ENCODE peak calls at places on chromosomes 1 and 21, in seven cellular contexts. One of them, this sample, is unnamed.
A peak's percentile ranks its signal among the peaks of the same experiment; 100 is the strongest.

GRCh38 chr1:174812656-174813055 is 187.1 kb upstream of the CACYBP start:
- DNase-seq in CD8-positive, alpha-beta T cell: no peak
- DNase-seq in sigmoid colon: no peak
- DNase-seq in adrenal gland: no peak
- DNase-seq in tibial artery: no peak
- DNase-seq in endodermal cell: peak; percentile 58
- DNase-seq in left ventricle myocardium inferior: no peak
- DNase-seq in this sample: no peak

GRCh38 chr21:45200596-45201296 is 86.9 kb downstream of the POFUT2 start:
- DNase-seq in CD8-positive, alpha-beta T cell: no peak
- DNase-seq in sigmoid colon: no peak
- DNase-seq in adrenal gland: no peak
- DNase-seq in tibial artery: no peak
- DNase-seq in endodermal cell: no peak
- DNase-seq in left ventricle myocardium inferior: no peak
- DNase-seq in this sample: no peak

GRCh38 chr1:109984190-109984455 is 442 bp upstream of the AHCYL1 start:
- DNase-seq in CD8-positive, alpha-beta T cell: no peak
- DNase-seq in sigmoid colon: no peak
- DNase-seq in adrenal gland: no peak
- DNase-seq in tibial artery: peak; percentile 55
- DNase-seq in endodermal cell: no peak
- DNase-seq in left ventricle myocardium inferior: no peak
- DNase-seq in this sample: no peak

GRCh38 chr1:159079518-159079917 is 3.0 kb upstream of the AIM2 start:
- DNase-seq in CD8-positive, alpha-beta T cell: no peak
- DNase-seq in sigmoid colon: no peak
- DNase-seq in adrenal gland: no peak
- DNase-seq in tibial artery: no peak
- DNase-seq in endodermal cell: no peak
- DNase-seq in left ventricle myocardium inferior: no peak
- DNase-seq in this sample: no peak

GRCh38 chr1:163202833-163203451 is at the start of gene RGS5:
- DNase-seq in CD8-positive, alpha-beta T cell: no peak
- DNase-seq in sigmoid colon: no peak
- DNase-seq in adrenal gland: no peak
- DNase-seq in tibial artery: no peak
- DNase-seq in endodermal cell: peak; percentile 87
- DNase-seq in left ventricle myocardium inferior: no peak
- DNase-seq in this sample: peak; percentile 18

GRCh38 chr1:170664283-170664827 is 424 bp downstream of the PRRX1 start:
- DNase-seq in CD8-positive, alpha-beta T cell: no peak
- DNase-seq in sigmoid colon: peak; percentile 66
- DNase-seq in adrenal gland: no peak
- DNase-seq in tibial artery: no peak
- DNase-seq in endodermal cell: peak; percentile 80
- DNase-seq in left ventricle myocardium inferior: peak; percentile 34
- DNase-seq in this sample: peak; percentile 47

GRCh38 chr1:100351095-100351884 is 1.0 kb upstream of the CDC14A start:
- DNase-seq in CD8-positive, alpha-beta T cell: peak; percentile 91
- DNase-seq in sigmoid colon: peak; percentile 90
- DNase-seq in adrenal gland: peak; percentile 82
- DNase-seq in tibial artery: peak; percentile 89
- DNase-seq in endodermal cell: peak; percentile 97
- DNase-seq in left ventricle myocardium inferior: peak; percentile 88
- DNase-seq in this sample: peak; percentile 87

GRCh38 chr1:101148987-101149386 is 87.8 kb upstream of the S1PR1 start:
- DNase-seq in CD8-positive, alpha-beta T cell: no peak
- DNase-seq in sigmoid colon: no peak
- DNase-seq in adrenal gland: no peak
- DNase-seq in tibial artery: peak; percentile 45
- DNase-seq in endodermal cell: no peak
- DNase-seq in left ventricle myocardium inferior: no peak
- DNase-seq in this sample: no peak

GRCh38 chr1:23897083-23897482 is 16.1 kb downstream of the CNR2 start:
- DNase-seq in CD8-positive, alpha-beta T cell: no peak
- DNase-seq in sigmoid colon: no peak
- DNase-seq in adrenal gland: no peak
- DNase-seq in tibial artery: no peak
- DNase-seq in endodermal cell: no peak
- DNase-seq in left ventricle myocardium inferior: no peak
- DNase-seq in this sample: no peak

GRCh38 chr1:226447932-226448670 is 40.2 kb upstream of the PARP1 start:
- DNase-seq in CD8-positive, alpha-beta T cell: no peak
- DNase-seq in sigmoid colon: no peak
- DNase-seq in adrenal gland: no peak
- DNase-seq in tibial artery: no peak
- DNase-seq in endodermal cell: no peak
- DNase-seq in left ventricle myocardium inferior: no peak
- DNase-seq in this sample: no peak

GRCh38 chr1:95042286-95042685 is 30.5 kb downstream of the ALG14 start:
- DNase-seq in CD8-positive, alpha-beta T cell: no peak
- DNase-seq in sigmoid colon: peak; percentile 73
- DNase-seq in adrenal gland: no peak
- DNase-seq in tibial artery: no peak
- DNase-seq in endodermal cell: no peak
- DNase-seq in left ventricle myocardium inferior: no peak
- DNase-seq in this sample: no peak

GRCh38 chr1:150256193-150256548 is 1.4 kb upstream of the CA14 start:
- DNase-seq in CD8-positive, alpha-beta T cell: no peak
- DNase-seq in sigmoid colon: no peak
- DNase-seq in adrenal gland: no peak
- DNase-seq in tibial artery: no peak
- DNase-seq in endodermal cell: no peak
- DNase-seq in left ventricle myocardium inferior: no peak
- DNase-seq in this sample: no peak

GRCh38 chr1:5494518-5494917 is 497.7 kb downstream of the NPHP4 start:
- DNase-seq in CD8-positive, alpha-beta T cell: no peak
- DNase-seq in sigmoid colon: no peak
- DNase-seq in adrenal gland: no peak
- DNase-seq in tibial artery: no peak
- DNase-seq in endodermal cell: no peak
- DNase-seq in left ventricle myocardium inferior: no peak
- DNase-seq in this sample: no peak

GRCh38 chr1:179871940-179872339 is 5.7 kb downstream of the TOR1AIP2 start:
- DNase-seq in CD8-positive, alpha-beta T cell: no peak
- DNase-seq in sigmoid colon: no peak
- DNase-seq in adrenal gland: no peak
- DNase-seq in tibial artery: no peak
- DNase-seq in endodermal cell: no peak
- DNase-seq in left ventricle myocardium inferior: no peak
- DNase-seq in this sample: no peak

GRCh38 chr1:179865377-179865776 is 12.2 kb downstream of the TOR1AIP2 start:
- DNase-seq in CD8-positive, alpha-beta T cell: no peak
- DNase-seq in sigmoid colon: no peak
- DNase-seq in adrenal gland: no peak
- DNase-seq in tibial artery: no peak
- DNase-seq in endodermal cell: no peak
- DNase-seq in left ventricle myocardium inferior: no peak
- DNase-seq in this sample: no peak

GRCh38 chr1:179866616-179867015 is 11.0 kb downstream of the TOR1AIP2 start:
- DNase-seq in CD8-positive, alpha-beta T cell: no peak
- DNase-seq in sigmoid colon: no peak
- DNase-seq in adrenal gland: no peak
- DNase-seq in tibial artery: no peak
- DNase-seq in endodermal cell: no peak
- DNase-seq in left ventricle myocardium inferior: no peak
- DNase-seq in this sample: no peak

GRCh38 chr1:179870870-179871269 is 6.7 kb downstream of the TOR1AIP2 start:
- DNase-seq in CD8-positive, alpha-beta T cell: no peak
- DNase-seq in sigmoid colon: no peak
- DNase-seq in adrenal gland: no peak
- DNase-seq in tibial artery: no peak
- DNase-seq in endodermal cell: no peak
- DNase-seq in left ventricle myocardium inferior: no peak
- DNase-seq in this sample: no peak

GRCh38 chr1:179867493-179868330 is 9.9 kb downstream of the TOR1AIP2 start:
- DNase-seq in CD8-positive, alpha-beta T cell: peak; percentile 58
- DNase-seq in sigmoid colon: no peak
- DNase-seq in adrenal gland: peak; percentile 35
- DNase-seq in tibial artery: peak; percentile 39
- DNase-seq in endodermal cell: peak; percentile 89
- DNase-seq in left ventricle myocardium inferior: peak; percentile 25
- DNase-seq in this sample: no peak
- TF ChIP-seq CTCF in CD8-positive, alpha-beta T cell: peak; percentile 69
- TF ChIP-seq CTCF in sigmoid colon: peak; percentile 56
- TF ChIP-seq CTCF in adrenal gland: peak; percentile 60
- TF ChIP-seq CTCF in tibial artery: peak; percentile 44
- TF ChIP-seq CTCF in endodermal cell: peak; percentile 84
- TF ChIP-seq CTCF in left ventricle myocardium inferior: peak; percentile 75
- TF ChIP-seq CTCF in this sample: peak; percentile 58

GRCh38 chr1:228181635-228182034 is 16.0 kb downstream of the IBA57 start:
- DNase-seq in CD8-positive, alpha-beta T cell: no peak
- DNase-seq in sigmoid colon: no peak
- DNase-seq in adrenal gland: no peak
- DNase-seq in tibial artery: no peak
- DNase-seq in endodermal cell: no peak
- DNase-seq in left ventricle myocardium inferior: no peak
- DNase-seq in this sample: no peak

GRCh38 chr1:228181105-228181504 is 15.5 kb downstream of the IBA57 start:
- DNase-seq in CD8-positive, alpha-beta T cell: no peak
- DNase-seq in sigmoid colon: peak; percentile 24
- DNase-seq in adrenal gland: no peak
- DNase-seq in tibial artery: no peak
- DNase-seq in endodermal cell: no peak
- DNase-seq in left ventricle myocardium inferior: no peak
- DNase-seq in this sample: no peak

GRCh38 chr1:228178737-228179720 is 13.4 kb downstream of the IBA57 start:
- DNase-seq in CD8-positive, alpha-beta T cell: no peak
- DNase-seq in sigmoid colon: peak; percentile 74
- DNase-seq in adrenal gland: no peak
- DNase-seq in tibial artery: no peak
- DNase-seq in endodermal cell: no peak
- DNase-seq in left ventricle myocardium inferior: no peak
- DNase-seq in this sample: no peak

GRCh38 chr1:228182296-228183030 is 16.9 kb downstream of the IBA57 start:
- DNase-seq in CD8-positive, alpha-beta T cell: no peak
- DNase-seq in sigmoid colon: no peak
- DNase-seq in adrenal gland: no peak
- DNase-seq in tibial artery: no peak
- DNase-seq in endodermal cell: no peak
- DNase-seq in left ventricle myocardium inferior: no peak
- DNase-seq in this sample: no peak

DNA sequence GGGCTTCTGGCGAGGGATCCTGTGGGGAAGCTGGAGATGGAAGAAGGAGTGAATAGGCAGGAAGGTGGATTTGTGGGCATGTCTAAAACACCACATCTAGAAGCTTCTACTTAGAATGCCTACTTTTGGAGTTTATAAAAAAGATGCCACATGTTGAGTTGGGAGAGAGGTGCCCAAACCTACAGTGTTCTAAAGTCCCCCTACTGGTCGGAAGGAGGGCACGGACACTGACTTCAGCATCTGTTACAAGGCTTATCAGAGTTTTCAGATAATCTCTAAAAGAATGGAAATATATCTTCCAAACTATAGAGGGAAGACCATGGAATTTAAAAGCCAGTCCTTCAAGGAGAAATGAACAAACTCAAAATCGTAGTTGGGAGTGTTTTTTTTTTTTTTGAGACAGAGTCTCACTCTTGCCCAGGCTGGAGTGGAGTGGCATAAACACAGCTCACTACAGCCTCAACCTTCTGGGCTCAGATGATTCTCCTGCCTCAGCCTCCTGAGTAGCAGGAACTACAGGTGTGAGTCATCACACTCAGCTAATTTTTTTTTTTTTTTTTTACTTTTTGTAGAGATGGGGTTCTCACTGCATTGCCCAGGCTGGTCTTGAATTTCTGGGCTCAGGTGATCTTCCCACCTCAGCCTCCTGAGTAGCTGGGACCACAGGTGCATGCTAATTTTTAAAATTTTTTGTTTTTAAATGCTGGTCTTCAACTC is 14.8 kb downstream of the IBA57 start:
- DNase-seq in CD8-positive, alpha-beta T cell: no peak
- DNase-seq in sigmoid colon: peak; percentile 27
- DNase-seq in adrenal gland: no peak
- DNase-seq in tibial artery: no peak
- DNase-seq in endodermal cell: peak; percentile 53
- DNase-seq in left ventricle myocardium inferior: no peak
- DNase-seq in this sample: no peak
- H3K36me3 ChIP-seq in CD8-positive, alpha-beta T cell: peaks cover 1% of the 10 kb centered on the region
- H3K36me3 ChIP-seq in sigmoid colon: no peaks in the 10 kb centered on the region
- H3K36me3 ChIP-seq in adrenal gland: no peaks in the 10 kb centered on the region
- H3K36me3 ChIP-seq in tibial artery: no peaks in the 10 kb centered on the region
- H3K36me3 ChIP-seq in endodermal cell: no peaks in the 10 kb centered on the region
- H3K36me3 ChIP-seq in left ventricle myocardium inferior: peaks cover 3% of the 10 kb centered on the region
- H3K36me3 ChIP-seq in this sample: no peaks in the 10 kb centered on the region

GRCh38 chr1:75124510-75124909 is 9.7 kb upstream of the LHX8 start:
- DNase-seq in CD8-positive, alpha-beta T cell: no peak
- DNase-seq in sigmoid colon: peak; percentile 42
- DNase-seq in adrenal gland: no peak
- DNase-seq in tibial artery: no peak
- DNase-seq in endodermal cell: peak; percentile 85
- DNase-seq in left ventricle myocardium inferior: no peak
- DNase-seq in this sample: no peak
- TF ChIP-seq CTCF in CD8-positive, alpha-beta T cell: no peak
- TF ChIP-seq CTCF in sigmoid colon: no peak
- TF ChIP-seq CTCF in adrenal gland: no peak
- TF ChIP-seq CTCF in tibial artery: no peak
- TF ChIP-seq CTCF in endodermal cell: peak; percentile 57
- TF ChIP-seq CTCF in left ventricle myocardium inferior: no peak
- TF ChIP-seq CTCF in this sample: no peak

GRCh38 chr1:245542365-245542764 is 387.6 kb downstream of the KIF26B start:
- DNase-seq in CD8-positive, alpha-beta T cell: no peak
- DNase-seq in sigmoid colon: no peak
- DNase-seq in adrenal gland: no peak
- DNase-seq in tibial artery: no peak
- DNase-seq in endodermal cell: peak; percentile 10
- DNase-seq in left ventricle myocardium inferior: no peak
- DNase-seq in this sample: no peak

GRCh38 chr1:245537992-245538391 is 383.2 kb downstream of the KIF26B start:
- DNase-seq in CD8-positive, alpha-beta T cell: no peak
- DNase-seq in sigmoid colon: no peak
- DNase-seq in adrenal gland: no peak
- DNase-seq in tibial artery: no peak
- DNase-seq in endodermal cell: peak; percentile 43
- DNase-seq in left ventricle myocardium inferior: no peak
- DNase-seq in this sample: no peak

GRCh38 chr1:245544236-245544635 is 389.5 kb downstream of the KIF26B start:
- DNase-seq in CD8-positive, alpha-beta T cell: no peak
- DNase-seq in sigmoid colon: no peak
- DNase-seq in adrenal gland: no peak
- DNase-seq in tibial artery: no peak
- DNase-seq in endodermal cell: no peak
- DNase-seq in left ventricle myocardium inferior: no peak
- DNase-seq in this sample: no peak

GRCh38 chr1:245538671-245539070 is 383.9 kb downstream of the KIF26B start:
- DNase-seq in CD8-positive, alpha-beta T cell: no peak
- DNase-seq in sigmoid colon: no peak
- DNase-seq in adrenal gland: no peak
- DNase-seq in tibial artery: no peak
- DNase-seq in endodermal cell: no peak
- DNase-seq in left ventricle myocardium inferior: no peak
- DNase-seq in this sample: no peak

DNA sequence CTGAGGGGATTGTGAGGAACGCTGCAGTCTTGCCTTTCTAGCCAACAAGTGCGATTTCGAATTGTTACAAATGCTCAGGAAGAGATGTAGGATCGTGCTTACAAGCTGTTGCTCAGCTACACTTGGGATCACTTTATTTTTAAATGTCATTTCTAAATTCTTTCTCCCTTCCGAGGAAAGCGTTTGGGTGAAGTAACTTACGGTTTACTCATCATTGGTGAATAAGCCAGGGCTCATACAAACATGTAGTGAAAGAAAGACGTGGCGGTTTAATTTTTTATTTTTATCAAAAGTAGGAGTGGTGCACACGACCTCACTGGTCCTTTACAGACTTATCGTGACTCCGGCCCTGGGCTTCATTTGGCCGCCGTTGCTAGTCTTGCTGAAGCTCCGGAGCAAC is 386.6 kb downstream of the KIF26B start:
- DNase-seq in CD8-positive, alpha-beta T cell: no peak
- DNase-seq in sigmoid colon: no peak
- DNase-seq in adrenal gland: no peak
- DNase-seq in tibial artery: no peak
- DNase-seq in endodermal cell: no peak
- DNase-seq in left ventricle myocardium inferior: no peak
- DNase-seq in this sample: no peak
- H3K36me3 ChIP-seq in CD8-positive, alpha-beta T cell: no peaks in the 10 kb centered on the region
- H3K36me3 ChIP-seq in sigmoid colon: no peaks in the 10 kb centered on the region
- H3K36me3 ChIP-seq in adrenal gland: no peaks in the 10 kb centered on the region
- H3K36me3 ChIP-seq in tibial artery: no peaks in the 10 kb centered on the region
- H3K36me3 ChIP-seq in endodermal cell: no peaks in the 10 kb centered on the region
- H3K36me3 ChIP-seq in left ventricle myocardium inferior: no peaks in the 10 kb centered on the region
- H3K36me3 ChIP-seq in this sample: no peaks in the 10 kb centered on the region

This sample was measured in heart right ventricle.